ENCODE peak calls at places on chromosomes 6 and 20, in five cellular contexts. H, P, O, T and K are unnamed samples.

GRCh38 chr6:6920984-6921313 is 186.8 kb upstream of the RREB1 start:
- DNase-seq in H (no peak), P (no peak), O (no peak), T (no peak), K (no peak)

GRCh38 chr6:100445512-100445911 is 19.2 kb downstream of the SIM1 start:
- DNase-seq in H (no peak), P (no peak), O (no peak), T (no peak), K (no peak)

GRCh38 chr20:34033903-34034302 is 40.2 kb downstream of the RALY start:
- DNase-seq in H (no peak), P (no peak), O (no peak), T (no peak), K (no peak)

GRCh38 chr20:10864076-10864672 is 190.4 kb upstream of the JAG1 start:
- DNase-seq in H (no peak), P (no peak), O (no peak), T (no peak), K (peak)

GRCh38 chr6:100487638-100488037 is 22.9 kb upstream of the SIM1 start:
- DNase-seq in H (no peak), P (no peak), O (no peak), T (no peak), K (no peak)

GRCh38 chr20:37991506-37992302 is 41.6 kb downstream of the TTI1 start:
- DNase-seq in H (no peak), P (no peak), O (no peak), T (no peak), K (no peak)

GRCh38 chr6:18528084-18528743 is 141.1 kb downstream of the RNF144B start:
- DNase-seq in H (peak), P (peak), O (no peak), T (peak), K (peak)

GRCh38 chr6:124982669-124983068 is 20.4 kb downstream of the RNF217 start:
- DNase-seq in H (no peak), P (no peak), O (no peak), T (no peak), K (no peak)

GRCh38 chr6:71220466-71220865 is 68.1 kb upstream of the OGFRL1 start:
- DNase-seq in H (no peak), P (no peak), O (no peak), T (no peak), K (no peak)

GRCh38 chr6:134003542-134003951 is 48.9 kb downstream of the SLC2A12 start:
- DNase-seq in H (no peak), P (no peak), O (no peak), T (peak), K (no peak)

GRCh38 chr20:60407938-60408337 is 449.7 kb downstream of the CDH26 start:
- DNase-seq in H (no peak), P (no peak), O (no peak), T (no peak), K (no peak)

GRCh38 chr6:141033101-141033500 is 1099.6 kb upstream of the GJE1 start:
- DNase-seq in H (peak), P (no peak), O (no peak), T (peak), K (no peak)

GRCh38 chr20:2748551-2749342 is 51.7 kb downstream of the CPXM1 start:
- DNase-seq in H (no peak), P (no peak), O (peak), T (no peak), K (no peak)

GRCh38 chr20:46221271-46221670 is 87.0 kb downstream of the CDH22 start:
- DNase-seq in H (no peak), P (no peak), O (no peak), T (no peak), K (no peak)

GRCh38 chr6:89997456-89998445 is 103.5 kb downstream of the GJA10 start:
- DNase-seq in H (no peak), P (no peak), O (no peak), T (no peak), K (no peak)

GRCh38 chr6:86609549-86610388 is 327.6 kb upstream of the HTR1E start:
- DNase-seq in H (peak), P (no peak), O (no peak), T (no peak), K (no peak)

GRCh38 chr6:159761135-159761872 is 541 bp upstream of the ACAT2 start:
- DNase-seq in H (peak), P (peak), O (peak), T (no peak), K (peak)

GRCh38 chr20:41356951-41357350 is 9.7 kb downstream of the EMILIN3 start:
- DNase-seq in H (no peak), P (no peak), O (no peak), T (no peak), K (no peak)

DNA sequence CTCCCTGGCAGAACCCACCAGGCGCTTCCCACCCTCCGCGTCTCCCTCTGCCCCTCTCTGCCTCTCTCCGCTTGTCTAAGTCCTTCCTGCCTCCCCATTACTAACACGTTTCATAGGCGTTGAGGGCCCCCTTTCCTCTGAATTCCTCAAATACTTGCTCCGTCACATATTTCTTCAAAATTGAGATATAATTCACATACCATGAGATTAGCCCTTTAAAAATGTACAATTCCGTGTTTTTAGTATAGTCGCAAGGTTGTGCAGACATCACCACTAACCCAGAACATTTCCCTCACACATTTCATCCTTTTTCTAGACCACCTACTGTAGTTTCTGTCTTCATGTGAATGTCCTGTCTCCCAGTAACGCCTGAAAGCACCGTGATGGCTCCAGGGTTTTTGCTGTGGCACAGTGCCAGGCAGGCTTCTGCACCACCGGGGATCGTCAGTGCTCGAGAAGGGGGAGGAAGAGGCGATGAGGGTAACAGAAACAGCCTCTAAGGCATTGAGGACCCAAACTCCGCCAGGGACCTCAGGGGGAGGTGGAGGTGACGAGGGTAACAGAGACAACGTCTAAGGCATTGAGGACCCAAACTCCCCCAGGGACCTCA is 141.9 kb upstream of the SNX9 start:
- DNase-seq in H (peak), P (no peak), O (no peak), T (no peak), K (no peak)
- H3K4me3 ChIP-seq in H (no peak), P (no peak), O (no peak), T (no peak), K (no peak)

GRCh38 chr6:165652766-165653165 is 10.3 kb downstream of the PDE10A start:
- DNase-seq in H (no peak), P (no peak), O (no peak), T (no peak), K (no peak)

GRCh38 chr6:165654144-165654543 is 8.9 kb downstream of the PDE10A start:
- DNase-seq in H (no peak), P (no peak), O (no peak), T (no peak), K (no peak)

GRCh38 chr6:165653607-165654006 is 9.4 kb downstream of the PDE10A start:
- DNase-seq in H (no peak), P (no peak), O (no peak), T (no peak), K (no peak)

GRCh38 chr6:165655191-165655590 is 7.8 kb downstream of the PDE10A start:
- DNase-seq in H (no peak), P (no peak), O (no peak), T (no peak), K (no peak)

GRCh38 chr6:165653196-165653595 is 9.8 kb downstream of the PDE10A start:
- DNase-seq in H (no peak), P (no peak), O (no peak), T (peak), K (no peak)
- H4K91ac ChIP-seq in H (no peak), P (no peak), O (no peak), T (peak), K (no peak)

GRCh38 chr6:26185004-26185403 is 97.8 kb downstream of the HFE start:
- DNase-seq in H (no peak), P (no peak), O (no peak), T (no peak), K (no peak)

GRCh38 chr6:26187292-26187691 is 100.1 kb downstream of the HFE start:
- DNase-seq in H (no peak), P (no peak), O (no peak), T (no peak), K (no peak)

GRCh38 chr6:26185802-26186201 is 98.6 kb downstream of the HFE start:
- DNase-seq in H (no peak), P (no peak), O (no peak), T (no peak), K (no peak)

GRCh38 chr6:26187981-26188635 is 100.9 kb downstream of the HFE start:
- DNase-seq in H (peak), P (no peak), O (no peak), T (peak), K (peak)

GRCh38 chr6:26186652-26187051 is 99.4 kb downstream of the HFE start:
- DNase-seq in H (no peak), P (no peak), O (no peak), T (no peak), K (no peak)
- H3K4ac ChIP-seq in H (no peak), P (no peak), O (no peak), T (no peak), K (no peak)

GRCh38 chr6:33978593-33979150 is 167.2 kb downstream of the GRM4 start:
- DNase-seq in H (peak), P (no peak), O (no peak), T (no peak), K (no peak)

GRCh38 chr6:33975631-33976424 is 170.1 kb downstream of the GRM4 start:
- DNase-seq in H (no peak), P (peak), O (peak), T (no peak), K (no peak)

GRCh38 chr6:33977606-33978438 is 168.1 kb downstream of the GRM4 start:
- DNase-seq in H (peak), P (no peak), O (peak), T (no peak), K (no peak)

GRCh38 chr6:33974471-33974870 is 170.7 kb upstream of the MLN start:
- DNase-seq in H (no peak), P (no peak), O (peak), T (no peak), K (no peak)

GRCh38 chr6:33976425-33977360 is 169.2 kb downstream of the GRM4 start:
- DNase-seq in H (no peak), P (no peak), O (no peak), T (no peak), K (no peak)
- H3K4me3 ChIP-seq in H (no peak), P (no peak), O (peak), T (no peak), K (no peak)

DNA sequence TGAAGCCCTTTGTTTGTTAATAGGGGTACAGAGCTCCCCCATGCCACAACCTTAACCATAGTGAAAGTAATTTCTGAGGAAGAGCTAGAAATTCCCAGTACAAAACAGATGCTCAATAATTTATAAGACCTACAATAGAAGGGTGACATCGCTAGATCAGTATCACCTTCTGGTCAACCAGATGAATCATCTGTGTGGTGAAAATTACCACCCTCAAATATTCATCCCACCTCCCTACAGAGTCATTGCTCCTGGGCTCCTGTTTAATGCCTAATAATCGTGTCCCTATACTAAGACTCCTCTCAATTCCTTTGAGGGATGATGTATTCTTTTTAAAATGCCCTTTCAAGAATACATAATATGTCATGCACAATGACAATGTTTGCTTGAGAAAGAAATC is 10.8 kb upstream of the ADGRF5 start:
- DNase-seq in H (no peak), P (no peak), O (no peak), T (no peak), K (peak)
- H4K91ac ChIP-seq in H (no peak), P (no peak), O (no peak), T (no peak), K (no peak)